ENCODE peak calls at places on chromosomes 2 and 18, in seven cellular contexts. P is stimulated activated naive CD8-positive, alpha-beta T cell treated with anti-CD3 and anti-CD28 coated beads, Interleukin-15, amount 100 ng/mL, for 72 hours; I is kidney tubule cell; Q is ELR; F is GM13977; J is mesothelial cell of epicardium; A is HL-60. E is an unnamed sample.
A peak's percentile ranks its signal among the peaks of the same experiment; 100 is the strongest.

GRCh38 chr2:63049291-63050185 is 1.1 kb upstream of the OTX1 start:
- DNase-seq in J (no peak), A (no peak), Q (peak; percentile 9), F (peak; percentile 46), P (peak; percentile 26), I (no peak), E (peak; percentile 7)

GRCh38 chr2:199055336-199055735 is 402.4 kb downstream of the SATB2 start:
- DNase-seq in A (no peak), P (no peak), Q (peak; percentile 77), F (no peak), I (no peak), J (no peak), E (no peak)

GRCh38 chr2:118061135-118061955 is 26.9 kb upstream of the INSIG2 start:
- DNase-seq in J (no peak), P (no peak), A (peak; percentile 76), Q (peak; percentile 67), F (peak; percentile 11), I (peak; percentile 48), E (peak; percentile 78)

GRCh38 chr2:114400890-114401289 is 41.6 kb upstream of the DPP10 start:
- DNase-seq in P (no peak), I (no peak), F (no peak), A (peak; percentile 5), J (no peak), Q (no peak), E (no peak)

GRCh38 chr18:24935896-24936295 is 416.1 kb downstream of the ZNF521 start:
- DNase-seq in J (no peak), P (no peak), A (no peak), I (no peak), F (no peak), Q (no peak), E (no peak)

GRCh38 chr2:184305105-184305504 is 293.2 kb upstream of the ZNF804A start:
- DNase-seq in J (no peak), F (no peak), Q (no peak), I (no peak), A (no peak), P (no peak), E (no peak)

GRCh38 chr2:21841341-21841740 is 717.6 kb downstream of the TDRD15 start:
- DNase-seq in I (no peak), P (no peak), F (no peak), J (no peak), Q (no peak), A (no peak), E (no peak)

GRCh38 chr2:241853651-241854341 is 4.9 kb downstream of the PDCD1 start:
- DNase-seq in J (no peak), Q (peak; percentile 38), P (no peak), F (no peak), I (peak; percentile 39), A (no peak), E (peak; percentile 29)

GRCh38 chr18:32373995-32374394 is 96.7 kb downstream of the GAREM1 start:
- DNase-seq in P (no peak), F (no peak), I (peak; percentile 78), A (no peak), J (no peak), Q (no peak), E (peak; percentile 34)

GRCh38 chr2:101802329-101802728 is 104.8 kb downstream of the MAP4K4 start:
- DNase-seq in F (no peak), I (peak; percentile 29), Q (peak; percentile 44), J (no peak), P (no peak), A (no peak), E (peak; percentile 33)

GRCh38 chr2:128988326-128988725 is 669.7 kb upstream of the HS6ST1 start:
- DNase-seq in F (no peak), A (no peak), I (no peak), P (no peak), J (no peak), Q (no peak), E (no peak)

GRCh38 chr2:119178811-119179601 is 20.5 kb upstream of the C1QL2 start:
- DNase-seq in I (peak; percentile 83), F (no peak), J (no peak), Q (no peak), A (no peak), P (no peak), E (peak; percentile 35)

GRCh38 chr18:25144835-25145234 is 207.1 kb downstream of the ZNF521 start:
- DNase-seq in P (no peak), Q (peak; percentile 43), F (no peak), A (no peak), J (no peak), I (peak; percentile 19), E (peak; percentile 17)

GRCh38 chr2:75558786-75559428 is 1.8 kb downstream of the EVA1A start:
- DNase-seq in F (no peak), J (no peak), I (peak; percentile 67), Q (peak; percentile 44), P (no peak), A (no peak), E (no peak)

GRCh38 chr2:180876506-180876905 is 103.9 kb upstream of the UBE2E3 start:
- DNase-seq in Q (no peak), J (no peak), F (no peak), P (no peak), I (no peak), A (no peak), E (no peak)

GRCh38 chr2:175293776-175294175 is 112.3 kb upstream of the ATP5MC3 start:
- DNase-seq in I (peak; percentile 81), P (no peak), Q (peak; percentile 10), J (no peak), A (no peak), F (no peak), E (peak; percentile 13)

GRCh38 chr2:200812122-200813022 is 662 bp downstream of the BZW1 start:
- DNase-seq in Q (peak; percentile 73), A (peak; percentile 74), J (peak; percentile 72), F (peak; percentile 69), P (peak; percentile 78), I (peak; percentile 78), E (peak; percentile 70)

GRCh38 chr2:8438476-8438875 is 243.4 kb upstream of the ID2 start:
- DNase-seq in Q (no peak), J (no peak), A (peak; percentile 90), I (no peak), F (no peak), P (no peak), E (no peak)

GRCh38 chr18:66603941-66604627 is at the start of gene CDH19:
- DNase-seq in F (no peak), J (no peak), Q (no peak), P (no peak), A (no peak), I (no peak), E (no peak)

GRCh38 chr2:2838548-2838845 is 507.4 kb upstream of the MYT1L start:
- DNase-seq in I (no peak), F (no peak), P (no peak), J (no peak), Q (no peak), A (no peak), E (no peak)

GRCh38 chr2:36404312-36404711 is 48.7 kb downstream of the CRIM1 start:
- DNase-seq in I (peak; percentile 93), F (no peak), Q (peak; percentile 81), P (no peak), J (no peak), A (no peak), E (peak; percentile 79)

GRCh38 chr2:239856620-239857285 is 168.4 kb downstream of the NDUFA10 start:
- DNase-seq in Q (no peak), F (no peak), J (no peak), A (no peak), I (no peak), P (no peak), E (no peak)

GRCh38 chr2:7182525-7182924 is 265.3 kb downstream of the RNF144A start:
- DNase-seq in J (no peak), P (no peak), I (no peak), A (no peak), F (no peak), Q (no peak), E (no peak)

GRCh38 chr2:175003875-175004729 is 1.1 kb downstream of the CHN1 start:
- DNase-seq in F (no peak), A (no peak), I (peak; percentile 32), J (no peak), Q (peak; percentile 50), P (peak; percentile 5), E (peak; percentile 30)

GRCh38 chr2:198376677-198377076 is 572.3 kb downstream of the PLCL1 start:
- DNase-seq in Q (peak; percentile 48), P (no peak), F (no peak), J (no peak), A (no peak), I (peak; percentile 13), E (peak; percentile 36)

GRCh38 chr2:171706152-171706803 is 19.0 kb downstream of the DYNC1I2 start:
- DNase-seq in I (no peak), Q (peak; percentile 59), F (peak; percentile 18), P (no peak), J (no peak), A (no peak), E (peak; percentile 56)

GRCh38 chr2:227788556-227788955 is 25.1 kb upstream of the CCL20 start:
- DNase-seq in P (no peak), I (peak; percentile 44), A (no peak), F (no peak), Q (peak; percentile 24), J (no peak), E (peak; percentile 58)

GRCh38 chr2:225008935-225009334 is 33.3 kb downstream of the DOCK10 start:
- DNase-seq in P (no peak), A (no peak), J (no peak), I (peak; percentile 19), Q (peak; percentile 39), F (no peak), E (peak; percentile 6)

GRCh38 chr2:223943561-223944008 is 1.6 kb downstream of the WDFY1 start:
- DNase-seq in A (no peak), Q (peak; percentile 83), J (no peak), I (peak; percentile 68), P (no peak), F (peak; percentile 26), E (peak; percentile 78)

GRCh38 chr18:8786766-8787670 is 81.7 kb downstream of the MTCL1 start:
- DNase-seq in P (no peak), Q (no peak), I (no peak), A (no peak), F (no peak), J (no peak), E (no peak)

GRCh38 chr2:71612581-71613520 is 159.5 kb downstream of the DYSF start:
- DNase-seq in I (no peak), J (peak; percentile 36), P (no peak), Q (no peak), A (no peak), F (no peak), E (no peak)

GRCh38 chr2:99395589-99396130 is 58.5 kb downstream of the EIF5B start:
- DNase-seq in I (no peak), A (no peak), F (no peak), J (no peak), Q (no peak), P (no peak), E (no peak)

GRCh38 chr2:235270951-235271350 is 222.9 kb upstream of the AGAP1 start:
- DNase-seq in J (no peak), I (peak; percentile 56), Q (peak; percentile 69), P (peak; percentile 58), A (peak; percentile 75), F (peak; percentile 35), E (no peak)

GRCh38 chr2:208010501-208010900 is 14.8 kb downstream of the PLEKHM3 start:
- DNase-seq in P (no peak), Q (no peak), A (peak; percentile 13), I (no peak), F (no peak), J (no peak), E (no peak)

GRCh38 chr2:68537872-68538271 is 70.5 kb downstream of the APLF start:
- DNase-seq in I (no peak), J (no peak), Q (peak; percentile 46), F (no peak), A (peak; percentile 35), P (no peak), E (no peak)

GRCh38 chr2:177306550-177306949 is 42.0 kb upstream of the NFE2L2 start:
- DNase-seq in J (no peak), A (no peak), Q (no peak), P (no peak), F (no peak), I (no peak), E (no peak)

GRCh38 chr2:235940330-235940729 is 227.9 kb downstream of the GBX2 start:
- DNase-seq in J (no peak), A (no peak), Q (peak; percentile 69), F (no peak), P (no peak), I (no peak), E (no peak)

GRCh38 chr2:62578837-62579640 is 73.0 kb upstream of the TMEM17 start:
- DNase-seq in P (no peak), Q (peak; percentile 80), J (no peak), I (peak; percentile 89), F (no peak), A (no peak), E (peak; percentile 95)

E was measured in PC-3.